ENCODE peak calls at places on chromosomes 1 and 21, in ten cellular contexts. One of them, this sample, is unnamed.

GRCh38 chr21:14740692-14741091 is 194.6 kb upstream of the SAMSN1 start:
- DNase-seq in GM12864: no peak
- DNase-seq in AG10803: no peak
- DNase-seq in CD8-positive, alpha-beta T cell: no peak
- DNase-seq in ascending aorta: no peak
- DNase-seq in AG09309: no peak
- DNase-seq in psoas muscle: no peak
- DNase-seq in AG04449: no peak
- DNase-seq in Peyer's patch: no peak
- DNase-seq in stomach: no peak
- DNase-seq in this sample: peak

GRCh38 chr21:39788383-39788782 is 43.4 kb downstream of the IGSF5 start:
- DNase-seq in GM12864: no peak
- DNase-seq in AG10803: peak
- DNase-seq in CD8-positive, alpha-beta T cell: no peak
- DNase-seq in ascending aorta: peak
- DNase-seq in AG09309: peak
- DNase-seq in psoas muscle: peak
- DNase-seq in AG04449: peak
- DNase-seq in Peyer's patch: peak
- DNase-seq in stomach: peak
- DNase-seq in this sample: no peak

GRCh38 chr1:21162740-21163464 is 13.8 kb downstream of the EIF4G3 start:
- DNase-seq in GM12864: no peak
- DNase-seq in AG10803: no peak
- DNase-seq in CD8-positive, alpha-beta T cell: no peak
- DNase-seq in ascending aorta: no peak
- DNase-seq in AG09309: no peak
- DNase-seq in psoas muscle: no peak
- DNase-seq in AG04449: no peak
- DNase-seq in Peyer's patch: no peak
- DNase-seq in stomach: no peak
- DNase-seq in this sample: no peak

GRCh38 chr1:60171793-60172192 is 98.2 kb upstream of the C1orf87 start:
- DNase-seq in GM12864: no peak
- DNase-seq in AG10803: peak
- DNase-seq in CD8-positive, alpha-beta T cell: no peak
- DNase-seq in ascending aorta: no peak
- DNase-seq in AG09309: peak
- DNase-seq in psoas muscle: no peak
- DNase-seq in AG04449: peak
- DNase-seq in Peyer's patch: no peak
- DNase-seq in stomach: no peak
- DNase-seq in this sample: peak

GRCh38 chr1:236063919-236064673 is 794 bp downstream of the NID1 start:
- DNase-seq in GM12864: no peak
- DNase-seq in AG10803: peak
- DNase-seq in CD8-positive, alpha-beta T cell: peak
- DNase-seq in ascending aorta: peak
- DNase-seq in AG09309: no peak
- DNase-seq in psoas muscle: peak
- DNase-seq in AG04449: no peak
- DNase-seq in Peyer's patch: peak
- DNase-seq in stomach: peak
- DNase-seq in this sample: peak

GRCh38 chr1:29684141-29684540 is 447.8 kb downstream of the PTPRU start:
- DNase-seq in GM12864: no peak
- DNase-seq in AG10803: no peak
- DNase-seq in CD8-positive, alpha-beta T cell: peak
- DNase-seq in ascending aorta: peak
- DNase-seq in AG09309: no peak
- DNase-seq in psoas muscle: peak
- DNase-seq in AG04449: no peak
- DNase-seq in Peyer's patch: no peak
- DNase-seq in stomach: no peak
- DNase-seq in this sample: no peak

GRCh38 chr1:27979151-27979858 is 19.5 kb downstream of the XKR8 start:
- DNase-seq in GM12864: no peak
- DNase-seq in AG10803: peak
- DNase-seq in CD8-positive, alpha-beta T cell: no peak
- DNase-seq in ascending aorta: no peak
- DNase-seq in AG09309: peak
- DNase-seq in psoas muscle: no peak
- DNase-seq in AG04449: no peak
- DNase-seq in Peyer's patch: no peak
- DNase-seq in stomach: no peak
- DNase-seq in this sample: peak

GRCh38 chr1:26694597-26695416 is 1.0 kb upstream of the ARID1A start:
- DNase-seq in GM12864: no peak
- DNase-seq in AG10803: no peak
- DNase-seq in CD8-positive, alpha-beta T cell: no peak
- DNase-seq in ascending aorta: no peak
- DNase-seq in AG09309: no peak
- DNase-seq in psoas muscle: no peak
- DNase-seq in AG04449: no peak
- DNase-seq in Peyer's patch: no peak
- DNase-seq in stomach: no peak
- DNase-seq in this sample: no peak

GRCh38 chr1:151993734-151994496 is at the start of gene S100A10:
- DNase-seq in GM12864: no peak
- DNase-seq in AG10803: peak
- DNase-seq in CD8-positive, alpha-beta T cell: peak
- DNase-seq in ascending aorta: peak
- DNase-seq in AG09309: no peak
- DNase-seq in psoas muscle: peak
- DNase-seq in AG04449: no peak
- DNase-seq in Peyer's patch: peak
- DNase-seq in stomach: peak
- DNase-seq in this sample: peak

GRCh38 chr1:18261891-18262290 is 154.3 kb downstream of the IGSF21 start:
- DNase-seq in GM12864: no peak
- DNase-seq in AG10803: no peak
- DNase-seq in CD8-positive, alpha-beta T cell: no peak
- DNase-seq in ascending aorta: no peak
- DNase-seq in AG09309: no peak
- DNase-seq in psoas muscle: no peak
- DNase-seq in AG04449: no peak
- DNase-seq in Peyer's patch: no peak
- DNase-seq in stomach: no peak
- DNase-seq in this sample: no peak

GRCh38 chr1:154999651-155000474 is 2.7 kb upstream of the ZBTB7B start:
- DNase-seq in GM12864: no peak
- DNase-seq in AG10803: no peak
- DNase-seq in CD8-positive, alpha-beta T cell: no peak
- DNase-seq in ascending aorta: no peak
- DNase-seq in AG09309: no peak
- DNase-seq in psoas muscle: peak
- DNase-seq in AG04449: no peak
- DNase-seq in Peyer's patch: peak
- DNase-seq in stomach: peak
- DNase-seq in this sample: no peak

GRCh38 chr1:57494679-57495078 is 70.8 kb upstream of the DAB1 start:
- DNase-seq in GM12864: no peak
- DNase-seq in AG10803: no peak
- DNase-seq in CD8-positive, alpha-beta T cell: no peak
- DNase-seq in ascending aorta: no peak
- DNase-seq in AG09309: no peak
- DNase-seq in psoas muscle: no peak
- DNase-seq in AG04449: no peak
- DNase-seq in Peyer's patch: no peak
- DNase-seq in stomach: no peak
- DNase-seq in this sample: no peak

DNA sequence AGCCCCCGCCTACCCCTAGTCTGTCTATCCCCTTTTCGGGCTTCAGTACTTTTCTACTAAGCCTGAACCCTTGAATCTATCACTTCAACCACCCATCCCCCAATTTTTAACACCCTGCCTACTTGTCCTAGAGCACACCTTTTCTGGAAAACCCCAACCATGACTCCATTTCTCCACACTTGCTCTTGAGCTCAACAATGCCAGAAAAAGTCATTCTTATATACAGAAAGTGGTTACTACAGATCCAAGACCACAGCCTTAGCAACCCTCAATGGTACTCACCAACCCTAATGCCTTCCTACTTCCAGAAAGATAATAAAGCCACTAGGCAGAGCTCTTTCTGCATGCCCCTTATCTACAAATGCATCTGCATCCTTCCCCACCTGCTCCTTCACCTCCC is 41.1 kb downstream of the DMAP1 start:
- DNase-seq in GM12864: no peak
- DNase-seq in AG10803: no peak
- DNase-seq in CD8-positive, alpha-beta T cell: no peak
- DNase-seq in ascending aorta: no peak
- DNase-seq in AG09309: no peak
- DNase-seq in psoas muscle: no peak
- DNase-seq in AG04449: no peak
- DNase-seq in Peyer's patch: no peak
- DNase-seq in stomach: no peak
- DNase-seq in this sample: no peak
- H3K4me3 ChIP-seq in GM12864: no peak
- H3K4me3 ChIP-seq in AG10803: no peak
- H3K4me3 ChIP-seq in CD8-positive, alpha-beta T cell: no peak
- H3K4me3 ChIP-seq in ascending aorta: no peak
- H3K4me3 ChIP-seq in AG09309: no peak
- H3K4me3 ChIP-seq in psoas muscle: no peak
- H3K4me3 ChIP-seq in AG04449: no peak
- H3K4me3 ChIP-seq in Peyer's patch: no peak
- H3K4me3 ChIP-seq in stomach: no peak
- H3K4me3 ChIP-seq in this sample: no peak

GRCh38 chr1:222233441-222234180 is 314.3 kb downstream of the HHIPL2 start:
- DNase-seq in GM12864: no peak
- DNase-seq in AG10803: no peak
- DNase-seq in CD8-positive, alpha-beta T cell: no peak
- DNase-seq in ascending aorta: no peak
- DNase-seq in AG09309: no peak
- DNase-seq in psoas muscle: no peak
- DNase-seq in AG04449: no peak
- DNase-seq in Peyer's patch: no peak
- DNase-seq in stomach: no peak
- DNase-seq in this sample: peak
- TF ChIP-seq CTCF in GM12864: no peak
- TF ChIP-seq CTCF in AG10803: no peak
- TF ChIP-seq CTCF in CD8-positive, alpha-beta T cell: no peak
- TF ChIP-seq CTCF in ascending aorta: no peak
- TF ChIP-seq CTCF in AG09309: no peak
- TF ChIP-seq CTCF in psoas muscle: no peak
- TF ChIP-seq CTCF in AG04449: no peak
- TF ChIP-seq CTCF in Peyer's patch: no peak
- TF ChIP-seq CTCF in stomach: no peak
- TF ChIP-seq CTCF in this sample: no peak

GRCh38 chr1:85199667-85200366 is 999 bp downstream of the SYDE2 start:
- DNase-seq in GM12864: no peak
- DNase-seq in AG10803: no peak
- DNase-seq in CD8-positive, alpha-beta T cell: no peak
- DNase-seq in ascending aorta: no peak
- DNase-seq in AG09309: no peak
- DNase-seq in psoas muscle: no peak
- DNase-seq in AG04449: no peak
- DNase-seq in Peyer's patch: no peak
- DNase-seq in stomach: no peak
- DNase-seq in this sample: no peak

GRCh38 chr1:85200870-85201339 is at the start of gene SYDE2:
- DNase-seq in GM12864: no peak
- DNase-seq in AG10803: peak
- DNase-seq in CD8-positive, alpha-beta T cell: peak
- DNase-seq in ascending aorta: peak
- DNase-seq in AG09309: no peak
- DNase-seq in psoas muscle: peak
- DNase-seq in AG04449: no peak
- DNase-seq in Peyer's patch: peak
- DNase-seq in stomach: peak
- DNase-seq in this sample: peak

GRCh38 chr1:85198864-85199263 is 2.0 kb downstream of the SYDE2 start:
- DNase-seq in GM12864: no peak
- DNase-seq in AG10803: no peak
- DNase-seq in CD8-positive, alpha-beta T cell: no peak
- DNase-seq in ascending aorta: no peak
- DNase-seq in AG09309: no peak
- DNase-seq in psoas muscle: no peak
- DNase-seq in AG04449: no peak
- DNase-seq in Peyer's patch: no peak
- DNase-seq in stomach: no peak
- DNase-seq in this sample: no peak

GRCh38 chr1:85200367-85200869 is 398 bp downstream of the SYDE2 start:
- DNase-seq in GM12864: no peak
- DNase-seq in AG10803: no peak
- DNase-seq in CD8-positive, alpha-beta T cell: no peak
- DNase-seq in ascending aorta: no peak
- DNase-seq in AG09309: no peak
- DNase-seq in psoas muscle: no peak
- DNase-seq in AG04449: no peak
- DNase-seq in Peyer's patch: peak
- DNase-seq in stomach: peak
- DNase-seq in this sample: no peak

DNA sequence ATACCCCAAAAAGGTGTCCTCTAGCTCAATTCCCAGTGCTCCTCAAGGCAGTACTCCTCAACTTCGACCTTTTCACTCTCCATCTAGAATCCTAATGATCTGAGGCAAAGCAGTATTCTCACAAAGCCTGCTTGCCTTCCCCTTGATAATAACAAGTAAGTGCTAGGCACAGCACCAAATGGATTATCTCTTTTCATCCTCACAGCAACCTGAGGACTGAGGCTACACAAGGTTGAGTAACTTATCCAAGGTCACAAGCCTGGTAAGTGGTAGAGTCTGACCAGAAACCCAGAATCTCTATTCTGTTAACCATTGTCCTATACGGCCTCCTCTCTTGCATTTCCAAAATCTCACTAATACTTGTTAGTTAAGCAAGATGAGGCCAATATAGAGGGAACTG is 5.1 kb downstream of the SYDE2 start:
- DNase-seq in GM12864: no peak
- DNase-seq in AG10803: no peak
- DNase-seq in CD8-positive, alpha-beta T cell: no peak
- DNase-seq in ascending aorta: no peak
- DNase-seq in AG09309: no peak
- DNase-seq in psoas muscle: no peak
- DNase-seq in AG04449: no peak
- DNase-seq in Peyer's patch: no peak
- DNase-seq in stomach: no peak
- DNase-seq in this sample: no peak
- H3K4me3 ChIP-seq in GM12864: no peak
- H3K4me3 ChIP-seq in AG10803: no peak
- H3K4me3 ChIP-seq in CD8-positive, alpha-beta T cell: no peak
- H3K4me3 ChIP-seq in ascending aorta: peak
- H3K4me3 ChIP-seq in AG09309: no peak
- H3K4me3 ChIP-seq in psoas muscle: no peak
- H3K4me3 ChIP-seq in AG04449: no peak
- H3K4me3 ChIP-seq in Peyer's patch: no peak
- H3K4me3 ChIP-seq in stomach: no peak
- H3K4me3 ChIP-seq in this sample: no peak

DNA sequence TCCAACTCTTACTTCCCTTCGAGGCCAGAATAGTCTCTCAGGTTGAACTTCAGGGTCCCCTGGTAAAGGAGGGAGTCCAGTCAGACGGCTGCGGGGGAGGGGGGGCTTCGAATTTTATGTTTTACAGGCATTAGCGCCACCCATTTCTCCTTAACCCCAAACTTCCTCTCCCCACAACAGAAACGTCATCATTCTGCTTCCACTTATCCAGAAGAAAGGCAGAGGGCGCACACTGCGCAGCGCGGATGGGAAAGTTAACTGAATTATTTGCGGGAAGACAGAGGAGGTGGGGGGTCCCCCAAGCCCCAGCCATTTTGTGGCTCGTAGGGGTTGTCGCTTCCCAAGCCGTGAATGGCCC is 529 bp upstream of the PRMT2 start:
- DNase-seq in GM12864: peak
- DNase-seq in AG10803: peak
- DNase-seq in CD8-positive, alpha-beta T cell: no peak
- DNase-seq in ascending aorta: peak
- DNase-seq in AG09309: peak
- DNase-seq in psoas muscle: no peak
- DNase-seq in AG04449: peak
- DNase-seq in Peyer's patch: peak
- DNase-seq in stomach: peak
- DNase-seq in this sample: peak
- TF ChIP-seq CTCF in GM12864: no peak
- TF ChIP-seq CTCF in AG10803: peak
- TF ChIP-seq CTCF in CD8-positive, alpha-beta T cell: no peak
- TF ChIP-seq CTCF in ascending aorta: no peak
- TF ChIP-seq CTCF in AG09309: peak
- TF ChIP-seq CTCF in psoas muscle: peak
- TF ChIP-seq CTCF in AG04449: peak
- TF ChIP-seq CTCF in Peyer's patch: no peak
- TF ChIP-seq CTCF in stomach: no peak
- TF ChIP-seq CTCF in this sample: peak

This sample was measured in fibroblast of the aortic adventitia.